ENCODE peak calls at places on chromosomes 1 and 21, in six cellular contexts. Z, X, A, L, V and N are unnamed samples.

GRCh38 chr1:185694081-185694480 is 40.1 kb upstream of the HMCN1 start:
- DNase-seq in Z (no peak), X (no peak), A (peak; percentile 27), L (no peak), V (no peak), N (no peak)

GRCh38 chr1:208601569-208601968 is 357.4 kb upstream of the PLXNA2 start:
- DNase-seq in Z (no peak), X (no peak), A (no peak), L (no peak), V (no peak), N (no peak)

GRCh38 chr21:31781737-31782136 is 49.8 kb upstream of the SCAF4 start:
- DNase-seq in Z (peak; percentile 3), X (peak; percentile 37), A (no peak), L (no peak), V (peak; percentile 48), N (peak; percentile 74)

GRCh38 chr1:214712737-214713136 is 109.7 kb downstream of the CENPF start:
- DNase-seq in Z (no peak), X (no peak), A (no peak), L (no peak), V (no peak), N (no peak)

GRCh38 chr1:246262281-246262680 is 244.8 kb downstream of the SMYD3 start:
- DNase-seq in Z (no peak), X (no peak), A (no peak), L (no peak), V (no peak), N (no peak)

GRCh38 chr1:7302126-7302525 is 469.0 kb upstream of the VAMP3 start:
- DNase-seq in Z (no peak), X (no peak), A (no peak), L (no peak), V (no peak), N (peak; percentile 63)

GRCh38 chr1:89734437-89734836 is 86.4 kb upstream of the LRRC8D start:
- DNase-seq in Z (no peak), X (no peak), A (no peak), L (no peak), V (no peak), N (no peak)

GRCh38 chr21:44718571-44718970 is 7.2 kb upstream of the TSPEAR start:
- DNase-seq in Z (no peak), X (no peak), A (no peak), L (no peak), V (no peak), N (no peak)

GRCh38 chr1:37108596-37109188 is 74.4 kb upstream of the GRIK3 start:
- DNase-seq in Z (no peak), X (no peak), A (no peak), L (no peak), V (no peak), N (no peak)

GRCh38 chr1:180250499-180250770 is 20.4 kb downstream of the LHX4 start:
- DNase-seq in Z (no peak), X (no peak), A (no peak), L (no peak), V (no peak), N (no peak)

GRCh38 chr21:42199488-42200463 is 19.2 kb upstream of the ABCG1 start:
- DNase-seq in Z (peak; percentile 37), X (no peak), A (no peak), L (no peak), V (peak; percentile 53), N (no peak)